ENCODE peak calls at places on chromosome 2, in four cellular contexts. V is ovary, N is H1, L is HCT116. D is an unnamed sample.

GRCh38 chr2:230738924-230739323 is 26.3 kb downstream of the CAB39 start:
- DNase-seq in N (no peak), V (no peak), L (no peak), D (no peak)

GRCh38 chr2:237864940-237865622 is 5.7 kb downstream of the RAMP1 start:
- DNase-seq in L (no peak), V (peak; percentile 67), N (peak; percentile 38), D (no peak)

GRCh38 chr2:179655627-179656026 is 205.8 kb downstream of the ZNF385B start:
- DNase-seq in L (no peak), V (no peak), N (no peak), D (no peak)

GRCh38 chr2:68764781-68765385 is 30.3 kb downstream of the ARHGAP25 start:
- DNase-seq in L (no peak), V (no peak), N (no peak), D (no peak)

GRCh38 chr2:29920631-29921559 is 491 bp downstream of the ALK start:
- DNase-seq in N (peak; percentile 87), V (no peak), L (no peak), D (no peak)

GRCh38 chr2:225429718-225430117 is 30.2 kb downstream of the NYAP2 start:
- DNase-seq in N (no peak), V (no peak), L (no peak), D (no peak)

GRCh38 chr2:138212434-138212833 is 248.2 kb downstream of the HNMT start:
- DNase-seq in L (no peak), V (no peak), N (no peak), D (no peak)

GRCh38 chr2:109377976-109378375 is 235.8 kb downstream of the SEPTIN10 start:
- DNase-seq in N (peak; percentile 35), L (no peak), V (no peak), D (no peak)

GRCh38 chr2:182422864-182423263 is 4.0 kb downstream of the PDE1A start:
- DNase-seq in V (no peak), L (no peak), N (no peak), D (no peak)

GRCh38 chr2:177551989-177552413 is 159.4 kb downstream of the AGPS start:
- DNase-seq in N (no peak), L (no peak), V (peak; percentile 34), D (no peak)

GRCh38 chr2:157404363-157404762 is 39.5 kb downstream of the CYTIP start:
- DNase-seq in N (no peak), L (no peak), V (no peak), D (peak; percentile 12)

GRCh38 chr2:24313744-24314632 is 46.3 kb downstream of the ITSN2 start:
- DNase-seq in V (no peak), L (no peak), N (no peak), D (no peak)

GRCh38 chr2:133591164-133591563 is 22.9 kb upstream of the NCKAP5 start:
- DNase-seq in L (no peak), V (no peak), N (no peak), D (no peak)

GRCh38 chr2:9803023-9803805 is 40.1 kb upstream of the TAF1B start:
- DNase-seq in N (no peak), L (no peak), V (no peak), D (no peak)

GRCh38 chr2:235500761-235501662 is 7.2 kb downstream of the AGAP1 start:
- DNase-seq in L (no peak), N (no peak), V (no peak), D (no peak)

GRCh38 chr2:15058015-15058414 is 425.5 kb downstream of the LRATD1 start:
- DNase-seq in N (no peak), V (no peak), L (peak; percentile 12), D (no peak)

GRCh38 chr2:84768840-84769239 is 112.0 kb downstream of the TRABD2A start:
- DNase-seq in N (no peak), V (no peak), L (no peak), D (no peak)

GRCh38 chr2:200354823-200355751 is 48.6 kb downstream of the SPATS2L start:
- DNase-seq in N (no peak), L (no peak), V (no peak), D (no peak)

GRCh38 chr2:84526562-84526961 is 10.3 kb downstream of the DNAH6 start:
- DNase-seq in N (no peak), L (no peak), V (no peak), D (no peak)

GRCh38 chr2:233995985-233996384 is 54.5 kb upstream of the SPP2 start:
- DNase-seq in V (no peak), N (no peak), L (no peak), D (no peak)

GRCh38 chr2:16526193-16526592 is 139.4 kb downstream of the CYRIA start:
- DNase-seq in N (no peak), L (no peak), V (no peak), D (no peak)

GRCh38 chr2:42047488-42048317 is at the start of gene PKDCC:
- DNase-seq in L (no peak), V (peak; percentile 92), N (peak; percentile 88), D (peak; percentile 80)

GRCh38 chr2:6148887-6149286 is 456.7 kb downstream of the SOX11 start:
- DNase-seq in V (no peak), L (no peak), N (no peak), D (no peak)

GRCh38 chr2:85744771-85745601 is 8.8 kb upstream of the ATOH8 start:
- DNase-seq in N (no peak), V (peak; percentile 72), L (no peak), D (no peak)

GRCh38 chr2:39175391-39175790 is 54.5 kb upstream of the SOS1 start:
- DNase-seq in L (no peak), N (no peak), V (no peak), D (no peak)

GRCh38 chr2:12436483-12436882 is 280.3 kb upstream of the TRIB2 start:
- DNase-seq in V (no peak), L (no peak), N (no peak), D (no peak)

GRCh38 chr2:11652555-11652954 is 17.4 kb downstream of the NTSR2 start:
- DNase-seq in N (no peak), L (no peak), V (no peak), D (no peak)

GRCh38 chr2:222281495-222281894 is 17.3 kb downstream of the PAX3 start:
- DNase-seq in V (no peak), N (no peak), L (no peak), D (no peak)

GRCh38 chr2:237687666-237688065 is 60.3 kb downstream of the LRRFIP1 start:
- DNase-seq in L (no peak), N (no peak), V (peak; percentile 95), D (peak; percentile 49)

GRCh38 chr2:85584354-85584856 is at the start of gene VAMP5:
- DNase-seq in V (no peak), L (no peak), N (peak; percentile 64), D (peak; percentile 78)

GRCh38 chr2:176626796-176627195 is 357.6 kb downstream of the MTX2 start:
- DNase-seq in L (no peak), V (no peak), N (no peak), D (no peak)

GRCh38 chr2:174334781-174335604 is at the start of gene SP9:
- DNase-seq in V (no peak), L (no peak), N (peak; percentile 89), D (no peak)

GRCh38 chr2:239751719-239752355 is 273.3 kb downstream of the NDUFA10 start:
- DNase-seq in L (no peak), V (no peak), N (no peak), D (no peak)

GRCh38 chr2:62505649-62506420 is at the start of gene TMEM17:
- DNase-seq in N (peak; percentile 95), V (peak; percentile 96), L (peak; percentile 78), D (peak; percentile 52)
- TF ChIP-seq POLR2A in N (peak; percentile 43), V (peak; percentile 25), L (peak; percentile 43), D (peak; percentile 36)

DNA sequence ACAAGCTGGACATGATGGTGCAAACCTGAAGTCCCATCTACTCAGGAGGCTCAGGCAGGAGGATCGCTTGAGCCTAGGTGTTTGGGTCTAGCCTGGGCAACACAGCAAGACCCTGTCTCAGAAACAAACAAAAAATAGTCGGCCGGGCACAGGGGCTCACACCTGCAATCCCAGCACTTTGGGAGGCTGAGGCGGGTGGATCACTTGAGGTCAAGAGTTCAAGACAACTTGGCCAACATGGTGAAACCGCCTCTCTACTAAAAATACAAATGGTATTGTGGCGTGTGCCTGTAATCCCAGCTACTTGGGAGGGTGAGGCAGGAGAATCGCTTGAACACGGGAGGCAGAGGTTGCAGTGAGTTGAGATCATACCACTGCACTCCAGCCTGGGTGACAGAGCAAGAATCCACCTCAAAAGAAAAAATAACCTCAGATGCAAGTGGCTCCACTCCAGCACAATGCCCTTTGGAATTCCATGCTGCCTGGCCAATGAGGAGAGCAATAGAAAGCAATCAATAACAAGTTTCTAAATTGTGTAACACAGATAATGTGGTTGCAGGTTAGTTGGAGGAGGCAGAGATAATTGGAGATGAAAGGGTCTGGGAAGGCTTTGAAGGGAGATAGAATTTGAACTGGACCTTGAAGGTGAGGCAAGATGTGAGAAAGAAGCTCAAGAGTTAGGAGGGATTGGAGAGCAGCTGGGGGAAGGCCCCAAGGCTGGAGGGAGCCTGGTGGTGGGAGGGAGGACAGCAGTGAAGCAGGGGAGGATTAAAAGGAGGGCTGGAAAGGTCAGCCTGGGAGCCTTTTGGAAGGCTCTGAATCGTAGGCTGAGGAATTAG is 6.0 kb downstream of the TTC31 start:
- DNase-seq in N (no peak), V (no peak), L (no peak), D (no peak)
- TF ChIP-seq POLR2A in N (no peak), V (no peak), L (no peak), D (no peak)

DNA sequence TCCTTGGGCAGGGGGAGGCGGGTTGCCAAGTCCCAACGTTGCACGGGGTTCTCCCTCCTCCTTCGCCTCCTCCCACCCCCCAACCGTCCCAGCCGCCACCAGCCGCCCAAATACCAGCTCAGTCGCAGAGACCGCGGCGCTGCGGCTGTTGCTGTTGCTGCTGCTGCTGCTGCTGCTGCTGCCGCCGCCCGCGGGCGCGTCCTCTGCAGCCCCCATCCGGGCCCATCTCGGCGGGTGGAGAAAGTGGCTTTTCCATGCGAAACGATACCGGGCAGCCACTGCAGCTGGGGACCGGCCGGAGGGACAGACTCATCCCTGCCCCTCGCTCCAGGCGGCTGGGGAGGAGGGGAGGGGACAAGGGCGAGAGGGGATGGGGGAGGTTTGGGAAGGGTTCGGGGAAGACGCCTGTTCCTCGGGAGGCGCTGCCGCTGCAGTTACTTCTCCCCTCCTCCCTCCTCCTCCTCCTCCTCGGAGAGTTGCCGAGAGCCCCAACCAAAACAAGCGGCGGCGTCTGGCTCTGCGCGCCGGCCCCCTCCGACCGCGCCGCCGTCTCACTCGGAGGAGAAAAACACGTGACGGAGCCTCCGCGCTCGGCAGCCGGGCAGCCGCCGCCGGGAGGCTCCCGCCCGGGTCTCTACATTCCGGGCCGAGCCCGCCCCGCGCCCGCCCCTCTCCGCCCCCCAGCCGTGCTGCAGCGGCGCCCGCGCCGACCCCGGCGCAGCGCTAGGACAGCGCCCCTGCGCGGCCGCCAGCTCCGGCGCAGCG is at the start of gene IRS1:
- DNase-seq in V (peak; percentile 82), N (peak; percentile 78), L (peak; percentile 32), D (peak; percentile 44)
- TF ChIP-seq POLR2A in V (no peak), N (peak; percentile 46), L (no peak), D (no peak)

DNA sequence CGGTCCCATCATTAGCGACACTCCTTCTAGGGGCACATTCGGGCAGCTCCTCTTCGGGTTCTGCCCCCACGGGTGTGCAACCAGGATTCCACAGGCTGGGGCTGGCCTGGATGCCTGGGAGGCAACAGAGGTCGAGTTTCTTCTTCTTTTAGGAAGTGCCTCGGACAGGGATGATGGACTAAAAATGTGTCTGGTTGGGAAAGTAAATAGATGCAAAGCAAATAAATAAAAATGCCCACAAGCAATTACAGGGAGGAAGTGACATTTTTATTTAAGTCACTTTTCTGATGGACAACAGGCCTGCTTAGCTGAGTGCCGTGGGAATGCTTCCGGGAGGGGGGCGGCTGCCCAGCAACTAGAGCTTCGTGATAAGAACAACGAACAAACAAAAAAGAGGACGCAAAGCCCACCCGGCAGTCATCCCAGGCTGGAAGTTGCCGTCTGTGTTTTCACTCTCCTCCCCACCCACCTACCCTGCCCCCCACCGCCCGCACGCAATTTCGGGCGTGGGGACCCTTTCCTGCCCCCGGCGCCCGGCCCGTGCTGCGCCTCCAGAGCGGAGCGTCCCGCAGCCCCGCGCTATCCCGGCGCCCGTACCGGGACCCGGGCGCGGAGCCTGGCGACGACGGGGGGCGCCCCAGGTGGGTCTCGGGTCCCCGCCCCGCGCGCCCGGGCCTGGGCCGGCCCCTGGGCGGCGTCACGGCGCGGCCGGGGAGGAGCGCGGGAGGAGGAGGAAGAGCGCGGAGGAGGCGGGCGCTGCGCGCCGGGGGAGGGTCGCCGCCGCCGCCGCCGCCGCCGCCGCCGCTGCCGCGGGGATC is 412 bp upstream of the NCK2 start:
- DNase-seq in L (no peak), N (peak; percentile 67), V (peak; percentile 52), D (peak; percentile 80)
- TF ChIP-seq POLR2A in L (no peak), N (no peak), V (no peak), D (no peak)

D was measured in GM12892.